ENCODE peak calls at places on chromosomes 2 and 18, in seven cellular contexts. A is NT2/D1, C is T-helper 22 cell, Q is T-helper 2 cell, S is NCI-H510A treated with DMSO at 0.1 percent for 48 hours, R is ELR, K is WTC11. X is an unnamed sample.
A peak's percentile ranks its signal among the peaks of the same experiment; 100 is the strongest.

GRCh38 chr2:198641161-198641560 is 816.6 kb downstream of the SATB2 start:
- DNase-seq in A (no peak), C (no peak), Q (no peak), S (no peak), R (peak; percentile 34), K (no peak), X (no peak)

GRCh38 chr2:108403494-108403893 is 25.7 kb downstream of the SULT1C4 start:
- DNase-seq in A (peak; percentile 84), C (no peak), Q (no peak), S (no peak), R (peak; percentile 87), K (peak; percentile 65), X (peak; percentile 92)

GRCh38 chr2:166627893-166628292 is 133.8 kb upstream of the SCN7A start:
- DNase-seq in A (no peak), C (no peak), Q (no peak), S (no peak), R (no peak), K (no peak), X (no peak)

GRCh38 chr2:68925298-68925885 is 27.3 kb downstream of the GKN2 start:
- DNase-seq in A (no peak), C (peak; percentile 32), Q (peak; percentile 30), S (peak; percentile 66), R (peak; percentile 70), K (peak; percentile 38), X (peak; percentile 77)

GRCh38 chr2:33411765-33412164 is 64.7 kb upstream of the RASGRP3 start:
- DNase-seq in A (no peak), C (no peak), Q (no peak), S (no peak), R (no peak), K (no peak), X (no peak)

GRCh38 chr2:232954691-232955090 is 58.4 kb downstream of the NGEF start:
- DNase-seq in A (no peak), C (no peak), Q (no peak), S (no peak), R (no peak), K (no peak), X (no peak)

GRCh38 chr2:20444113-20444992 is 2.5 kb upstream of the RHOB start:
- DNase-seq in A (no peak), C (no peak), Q (no peak), S (no peak), R (peak; percentile 26), K (no peak), X (peak; percentile 75)

GRCh38 chr18:70709124-70709523 is 420.3 kb downstream of the SOCS6 start:
- DNase-seq in A (no peak), C (no peak), Q (no peak), S (no peak), R (no peak), K (no peak), X (no peak)

GRCh38 chr2:142944264-142944663 is 66.8 kb downstream of the KYNU start:
- DNase-seq in A (no peak), C (no peak), Q (no peak), S (no peak), R (peak; percentile 74), K (no peak), X (no peak)

GRCh38 chr18:45589559-45590041 is 25.7 kb upstream of the SLC14A2 start:
- DNase-seq in A (peak; percentile 8), C (no peak), Q (no peak), S (no peak), R (no peak), K (no peak), X (peak; percentile 64)

GRCh38 chr2:64021578-64021977 is 2.4 kb upstream of the VPS54 start:
- DNase-seq in A (no peak), C (no peak), Q (no peak), S (peak; percentile 64), R (no peak), K (no peak), X (no peak)

GRCh38 chr18:54052732-54053131 is 171.7 kb downstream of the MBD2 start:
- DNase-seq in A (no peak), C (no peak), Q (no peak), S (no peak), R (no peak), K (no peak), X (no peak)

GRCh38 chr2:202418511-202418910 is 42.4 kb downstream of the BMPR2 start:
- DNase-seq in A (peak; percentile 25), C (no peak), Q (no peak), S (no peak), R (no peak), K (no peak), X (peak; percentile 58)

GRCh38 chr2:240790370-240791210 is 29.4 kb downstream of the KIF1A start:
- DNase-seq in A (no peak), C (no peak), Q (no peak), S (no peak), R (no peak), K (no peak), X (no peak)

GRCh38 chr18:79738565-79739439 is 58.9 kb upstream of the KCNG2 start:
- DNase-seq in A (no peak), C (no peak), Q (no peak), S (no peak), R (no peak), K (no peak), X (no peak)

GRCh38 chr2:145114726-145115125 is 594.8 kb upstream of the ZEB2 start:
- DNase-seq in A (no peak), C (no peak), Q (no peak), S (no peak), R (no peak), K (no peak), X (no peak)

GRCh38 chr2:56130463-56131070 is 53.2 kb upstream of the CCDC85A start:
- DNase-seq in A (no peak), C (no peak), Q (no peak), S (peak; percentile 12), R (peak; percentile 64), K (peak; percentile 39), X (peak; percentile 78)

GRCh38 chr18:9354256-9354655 is 19.7 kb downstream of the TWSG1 start:
- DNase-seq in A (no peak), C (no peak), Q (no peak), S (no peak), R (no peak), K (no peak), X (no peak)

GRCh38 chr2:233821709-233822100 is 32.6 kb downstream of the HJURP start:
- DNase-seq in A (no peak), C (no peak), Q (no peak), S (no peak), R (no peak), K (no peak), X (no peak)

GRCh38 chr2:150486539-150487484 is 655 bp downstream of the RND3 start:
- DNase-seq in A (no peak), C (no peak), Q (no peak), S (peak; percentile 25), R (peak; percentile 49), K (peak; percentile 22), X (peak; percentile 77)

GRCh38 chr2:64645014-64645418 is 8.7 kb downstream of the SERTAD2 start:
- DNase-seq in A (peak; percentile 83), C (no peak), Q (no peak), S (peak; percentile 88), R (peak; percentile 78), K (peak; percentile 81), X (peak; percentile 92)

GRCh38 chr18:30987479-30988241 is 54.9 kb downstream of the DSC3 start:
- DNase-seq in A (no peak), C (no peak), Q (no peak), S (no peak), R (peak; percentile 53), K (no peak), X (no peak)

GRCh38 chr2:138373993-138374408 is 127.6 kb upstream of the SPOPL start:
- DNase-seq in A (peak; percentile 39), C (no peak), Q (no peak), S (peak; percentile 73), R (peak; percentile 60), K (no peak), X (no peak)

GRCh38 chr18:36372902-36373301 is 75.4 kb downstream of the FHOD3 start:
- DNase-seq in A (no peak), C (no peak), Q (no peak), S (no peak), R (peak; percentile 64), K (no peak), X (no peak)

GRCh38 chr2:42800981-42801380 is 8.6 kb upstream of the HAAO start:
- DNase-seq in A (no peak), C (no peak), Q (no peak), S (no peak), R (no peak), K (no peak), X (no peak)

GRCh38 chr2:120432976-120433815 is 87.3 kb downstream of the INHBB start:
- DNase-seq in A (no peak), C (no peak), Q (no peak), S (no peak), R (no peak), K (no peak), X (peak; percentile 39)

GRCh38 chr2:73503992-73504570 is 118.4 kb downstream of the ALMS1 start:
- DNase-seq in A (no peak), C (no peak), Q (no peak), S (no peak), R (no peak), K (no peak), X (no peak)

GRCh38 chr2:238495422-238495821 is 68.7 kb downstream of the ASB1 start:
- DNase-seq in A (no peak), C (no peak), Q (no peak), S (no peak), R (no peak), K (no peak), X (no peak)

X was measured in endodermal cell.